ENCODE peak calls at places on chromosomes 2 and 18, in seven cellular contexts. A is ovary, D is transverse colon, B is A549, N is sigmoid colon, K is suprapubic skin, V is upper lobe of left lung. W is an unnamed sample. For H3K4me1, the result is how much of the 10 kb centered on the place peaks cover.

GRCh38 chr2:24926602-24927252 is 6.7 kb upstream of the ADCY3 start:
- DNase-seq in A (peak), D (peak), B (no peak), N (peak), K (peak), V (peak), W (peak)

GRCh38 chr2:223944704-223945531 is at the start of gene WDFY1:
- DNase-seq in A (peak), D (peak), B (peak), N (peak), K (peak), V (peak), W (peak)

GRCh38 chr2:67565761-67566160 is 168.6 kb downstream of the ETAA1 start:
- DNase-seq in A (no peak), D (no peak), B (peak), N (no peak), K (no peak), V (no peak), W (peak)

GRCh38 chr18:70190529-70190928 is 15.0 kb downstream of the RTTN start:
- DNase-seq in A (no peak), D (no peak), B (no peak), N (no peak), K (no peak), V (no peak), W (no peak)

GRCh38 chr2:13193900-13194299 is 477.2 kb downstream of the TRIB2 start:
- DNase-seq in A (no peak), D (no peak), B (peak), N (no peak), K (no peak), V (no peak), W (no peak)

GRCh38 chr2:152369176-152369860 is 34.3 kb downstream of the FMNL2 start:
- DNase-seq in A (no peak), D (no peak), B (no peak), N (no peak), K (no peak), V (no peak), W (no peak)

GRCh38 chr2:30920511-30920910 is 113.3 kb upstream of the CAPN13 start:
- DNase-seq in A (no peak), D (no peak), B (no peak), N (peak), K (no peak), V (no peak), W (no peak)

GRCh38 chr2:172870396-172870795 is 134.8 kb downstream of the RAPGEF4 start:
- DNase-seq in A (no peak), D (no peak), B (no peak), N (no peak), K (no peak), V (no peak), W (no peak)

GRCh38 chr2:59932341-59932740 is 621.1 kb downstream of the BCL11A start:
- DNase-seq in A (no peak), D (no peak), B (no peak), N (no peak), K (no peak), V (no peak), W (no peak)

GRCh38 chr2:147351789-147352188 is 493.0 kb upstream of the ACVR2A start:
- DNase-seq in A (no peak), D (no peak), B (no peak), N (no peak), K (no peak), V (no peak), W (no peak)

GRCh38 chr2:138274421-138275291 is 226.9 kb upstream of the SPOPL start:
- DNase-seq in A (no peak), D (peak), B (peak), N (no peak), K (no peak), V (no peak), W (no peak)

GRCh38 chr2:8215982-8216381 is 465.9 kb upstream of the ID2 start:
- DNase-seq in A (no peak), D (no peak), B (no peak), N (no peak), K (no peak), V (no peak), W (no peak)

GRCh38 chr2:151056870-151057269 is 204.8 kb downstream of the RBM43 start:
- DNase-seq in A (no peak), D (no peak), B (no peak), N (no peak), K (no peak), V (no peak), W (no peak)

GRCh38 chr2:236177604-236177966 is 9.4 kb upstream of the GBX2 start:
- DNase-seq in A (no peak), D (peak), B (peak), N (peak), K (no peak), V (no peak), W (no peak)

GRCh38 chr2:96764253-96764637 is 3.5 kb downstream of the CNNM4 start:
- DNase-seq in A (no peak), D (peak), B (no peak), N (no peak), K (no peak), V (peak), W (peak)
- H3K4me1 ChIP-seq in A (under half), D (half or more), B (under half), N (under half), K (half or more), V (under half), W (under half)

GRCh38 chr2:2721296-2721835 is 390.3 kb upstream of the MYT1L start:
- DNase-seq in A (no peak), D (no peak), B (no peak), N (no peak), K (no peak), V (no peak), W (no peak)
- H3K4me3 ChIP-seq in A (no peak), D (no peak), B (no peak), N (no peak), K (no peak), V (no peak), W (no peak)

GRCh38 chr2:225462945-225463344 is 63.4 kb downstream of the NYAP2 start:
- DNase-seq in A (no peak), D (no peak), B (no peak), N (no peak), K (no peak), V (no peak), W (no peak)
- TF ChIP-seq EP300 in A (no peak), D (no peak), B (no peak), N (no peak), K (no peak), V (no peak), W (no peak)

GRCh38 chr2:27776696-27777095 is 5.2 kb downstream of the MRPL33 start:
- DNase-seq in A (no peak), D (no peak), B (no peak), N (no peak), K (no peak), V (no peak), W (no peak)
- H3K4me1 ChIP-seq in A (under half), D (under half), B (under half), N (half or more), K (under half), V (under half), W (half or more)

DNA sequence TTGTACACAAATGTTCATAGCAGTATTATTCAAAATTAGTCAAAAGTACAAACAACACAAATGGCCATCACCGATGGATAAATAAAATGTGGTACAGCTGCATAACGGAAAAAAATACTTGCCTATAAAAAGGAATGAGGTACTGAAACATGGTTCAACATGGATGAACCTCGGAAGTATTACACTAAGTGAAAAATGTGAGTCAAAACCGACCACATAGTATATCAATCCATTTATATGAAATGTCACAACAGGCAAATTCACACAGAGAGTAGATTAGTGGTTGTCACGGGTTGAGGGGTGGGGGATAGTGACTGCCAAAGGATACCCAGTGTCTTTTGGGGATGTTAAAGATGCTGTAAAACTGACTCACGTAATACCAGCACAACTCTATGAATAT is 3.5 kb downstream of the SS18 start:
- DNase-seq in A (no peak), D (no peak), B (no peak), N (no peak), K (no peak), V (no peak), W (no peak)
- H3K4me3 ChIP-seq in A (no peak), D (no peak), B (no peak), N (no peak), K (no peak), V (no peak), W (no peak)

GRCh38 chr18:54911551-54911950 is 47.7 kb downstream of the CCDC68 start:
- DNase-seq in A (no peak), D (no peak), B (no peak), N (no peak), K (no peak), V (no peak), W (no peak)
- TF ChIP-seq EP300 in A (no peak), D (no peak), B (no peak), N (no peak), K (no peak), V (no peak), W (no peak)

GRCh38 chr2:36356990-36357505 is 1.5 kb downstream of the CRIM1 start:
- DNase-seq in A (peak), D (peak), B (no peak), N (peak), K (no peak), V (no peak), W (no peak)
- H3K4me1 ChIP-seq in A (under half), D (under half), B (half or more), N (under half), K (half or more), V (half or more), W (half or more)